ENCODE peak calls at places on chromosomes 5 and 9, in seven cellular contexts. One of them, this sample, is unnamed.

GRCh38 chr9:4197548-4197947 is 102.3 kb downstream of the GLIS3 start:
- DNase-seq in SK-N-SH: peak; percentile 28
- DNase-seq in OCI-LY7: peak; percentile 15
- DNase-seq in PC-3: peak; percentile 34
- DNase-seq in neural progenitor cell: no peak
- DNase-seq in HCT116: no peak
- DNase-seq in hepatocyte: no peak
- DNase-seq in this sample: peak; percentile 25

GRCh38 chr9:127447416-127448111 is 3.6 kb downstream of the RPL12 start:
- DNase-seq in SK-N-SH: no peak
- DNase-seq in OCI-LY7: no peak
- DNase-seq in PC-3: no peak
- DNase-seq in neural progenitor cell: no peak
- DNase-seq in HCT116: no peak
- DNase-seq in hepatocyte: no peak
- DNase-seq in this sample: no peak

GRCh38 chr5:168291961-168292782 is 727 bp downstream of the WWC1 start:
- DNase-seq in SK-N-SH: peak; percentile 75
- DNase-seq in OCI-LY7: no peak
- DNase-seq in PC-3: no peak
- DNase-seq in neural progenitor cell: peak; percentile 68
- DNase-seq in HCT116: no peak
- DNase-seq in hepatocyte: peak; percentile 74
- DNase-seq in this sample: peak; percentile 50

GRCh38 chr5:1497795-1498622 is 25.8 kb downstream of the LPCAT1 start:
- DNase-seq in SK-N-SH: no peak
- DNase-seq in OCI-LY7: no peak
- DNase-seq in PC-3: no peak
- DNase-seq in neural progenitor cell: no peak
- DNase-seq in HCT116: no peak
- DNase-seq in hepatocyte: no peak
- DNase-seq in this sample: peak; percentile 90

GRCh38 chr5:180090769-180091546 is 19.4 kb upstream of the RNF130 start:
- DNase-seq in SK-N-SH: no peak
- DNase-seq in OCI-LY7: peak; percentile 36
- DNase-seq in PC-3: peak; percentile 54
- DNase-seq in neural progenitor cell: peak; percentile 78
- DNase-seq in HCT116: peak; percentile 64
- DNase-seq in hepatocyte: peak; percentile 64
- DNase-seq in this sample: peak; percentile 63

GRCh38 chr5:180378412-180379344 is 25.5 kb upstream of the GFPT2 start:
- DNase-seq in SK-N-SH: no peak
- DNase-seq in OCI-LY7: no peak
- DNase-seq in PC-3: no peak
- DNase-seq in neural progenitor cell: no peak
- DNase-seq in HCT116: no peak
- DNase-seq in hepatocyte: no peak
- DNase-seq in this sample: no peak

GRCh38 chr9:3459076-3459475 is 66.7 kb downstream of the RFX3 start:
- DNase-seq in SK-N-SH: peak; percentile 6
- DNase-seq in OCI-LY7: no peak
- DNase-seq in PC-3: no peak
- DNase-seq in neural progenitor cell: no peak
- DNase-seq in HCT116: no peak
- DNase-seq in hepatocyte: no peak
- DNase-seq in this sample: no peak

GRCh38 chr5:97528941-97529340 is 345.9 kb upstream of the RIOK2 start:
- DNase-seq in SK-N-SH: no peak
- DNase-seq in OCI-LY7: no peak
- DNase-seq in PC-3: peak; percentile 39
- DNase-seq in neural progenitor cell: no peak
- DNase-seq in HCT116: no peak
- DNase-seq in hepatocyte: no peak
- DNase-seq in this sample: no peak

GRCh38 chr5:149365418-149365817 is 7.6 kb downstream of the PCYOX1L start:
- DNase-seq in SK-N-SH: no peak
- DNase-seq in OCI-LY7: no peak
- DNase-seq in PC-3: no peak
- DNase-seq in neural progenitor cell: no peak
- DNase-seq in HCT116: no peak
- DNase-seq in hepatocyte: no peak
- DNase-seq in this sample: no peak

GRCh38 chr9:126436545-126437269 is 110.1 kb downstream of the MVB12B start:
- DNase-seq in SK-N-SH: peak; percentile 50
- DNase-seq in OCI-LY7: no peak
- DNase-seq in PC-3: peak; percentile 39
- DNase-seq in neural progenitor cell: peak; percentile 42
- DNase-seq in HCT116: no peak
- DNase-seq in hepatocyte: no peak
- DNase-seq in this sample: no peak

GRCh38 chr9:126853667-126854066 is 6.8 kb upstream of the ZBTB34 start:
- DNase-seq in SK-N-SH: no peak
- DNase-seq in OCI-LY7: no peak
- DNase-seq in PC-3: peak; percentile 61
- DNase-seq in neural progenitor cell: no peak
- DNase-seq in HCT116: no peak
- DNase-seq in hepatocyte: no peak
- DNase-seq in this sample: no peak

GRCh38 chr9:130542457-130543228 is 36.7 kb upstream of the FUBP3 start:
- DNase-seq in SK-N-SH: no peak
- DNase-seq in OCI-LY7: no peak
- DNase-seq in PC-3: peak; percentile 3
- DNase-seq in neural progenitor cell: no peak
- DNase-seq in HCT116: no peak
- DNase-seq in hepatocyte: no peak
- DNase-seq in this sample: no peak

GRCh38 chr5:9156282-9156681 is 389.6 kb downstream of the SEMA5A start:
- DNase-seq in SK-N-SH: peak; percentile 50
- DNase-seq in OCI-LY7: peak; percentile 7
- DNase-seq in PC-3: peak; percentile 86
- DNase-seq in neural progenitor cell: peak; percentile 74
- DNase-seq in HCT116: no peak
- DNase-seq in hepatocyte: peak; percentile 52
- DNase-seq in this sample: no peak

GRCh38 chr5:163938595-163938994 is 433.2 kb downstream of the MAT2B start:
- DNase-seq in SK-N-SH: no peak
- DNase-seq in OCI-LY7: no peak
- DNase-seq in PC-3: no peak
- DNase-seq in neural progenitor cell: no peak
- DNase-seq in HCT116: no peak
- DNase-seq in hepatocyte: peak; percentile 47
- DNase-seq in this sample: no peak

GRCh38 chr5:141439411-141440141 is 9.3 kb downstream of the PCDHGA12 start:
- DNase-seq in SK-N-SH: no peak
- DNase-seq in OCI-LY7: no peak
- DNase-seq in PC-3: no peak
- DNase-seq in neural progenitor cell: no peak
- DNase-seq in HCT116: no peak
- DNase-seq in hepatocyte: no peak
- DNase-seq in this sample: no peak

GRCh38 chr9:80117031-80117430 is 545.3 kb downstream of the TLE4 start:
- DNase-seq in SK-N-SH: no peak
- DNase-seq in OCI-LY7: no peak
- DNase-seq in PC-3: no peak
- DNase-seq in neural progenitor cell: no peak
- DNase-seq in HCT116: no peak
- DNase-seq in hepatocyte: no peak
- DNase-seq in this sample: no peak

GRCh38 chr9:19788152-19788551 is 685 bp downstream of the SLC24A2 start:
- DNase-seq in SK-N-SH: peak; percentile 64
- DNase-seq in OCI-LY7: no peak
- DNase-seq in PC-3: no peak
- DNase-seq in neural progenitor cell: peak; percentile 83
- DNase-seq in HCT116: no peak
- DNase-seq in hepatocyte: no peak
- DNase-seq in this sample: no peak

GRCh38 chr9:86720893-86721698 is 226.2 kb downstream of the GAS1 start:
- DNase-seq in SK-N-SH: no peak
- DNase-seq in OCI-LY7: no peak
- DNase-seq in PC-3: peak; percentile 72
- DNase-seq in neural progenitor cell: no peak
- DNase-seq in HCT116: no peak
- DNase-seq in hepatocyte: no peak
- DNase-seq in this sample: no peak

GRCh38 chr9:117487555-117488175 is 72.8 kb upstream of the ASTN2 start:
- DNase-seq in SK-N-SH: peak; percentile 85
- DNase-seq in OCI-LY7: peak; percentile 44
- DNase-seq in PC-3: peak; percentile 40
- DNase-seq in neural progenitor cell: peak; percentile 88
- DNase-seq in HCT116: no peak
- DNase-seq in hepatocyte: peak; percentile 89
- DNase-seq in this sample: peak; percentile 44

GRCh38 chr5:173498871-173499470 is 117.5 kb downstream of the BOD1 start:
- DNase-seq in SK-N-SH: no peak
- DNase-seq in OCI-LY7: no peak
- DNase-seq in PC-3: no peak
- DNase-seq in neural progenitor cell: peak; percentile 44
- DNase-seq in HCT116: no peak
- DNase-seq in hepatocyte: no peak
- DNase-seq in this sample: no peak

GRCh38 chr9:137534256-137535119 is 15.7 kb downstream of the PNPLA7 start:
- DNase-seq in SK-N-SH: peak; percentile 75
- DNase-seq in OCI-LY7: peak; percentile 77
- DNase-seq in PC-3: peak; percentile 79
- DNase-seq in neural progenitor cell: peak; percentile 52
- DNase-seq in HCT116: peak; percentile 59
- DNase-seq in hepatocyte: peak; percentile 84
- DNase-seq in this sample: peak; percentile 81

GRCh38 chr9:117963493-117963892 is 259.3 kb downstream of the TLR4 start:
- DNase-seq in SK-N-SH: no peak
- DNase-seq in OCI-LY7: no peak
- DNase-seq in PC-3: no peak
- DNase-seq in neural progenitor cell: peak; percentile 2
- DNase-seq in HCT116: no peak
- DNase-seq in hepatocyte: no peak
- DNase-seq in this sample: no peak

GRCh38 chr5:55276771-55277170 is 30.7 kb downstream of the DHX29 start:
- DNase-seq in SK-N-SH: no peak
- DNase-seq in OCI-LY7: no peak
- DNase-seq in PC-3: peak; percentile 14
- DNase-seq in neural progenitor cell: no peak
- DNase-seq in HCT116: no peak
- DNase-seq in hepatocyte: no peak
- DNase-seq in this sample: no peak
- TF ChIP-seq CTCF in SK-N-SH: no peak
- TF ChIP-seq CTCF in OCI-LY7: no peak
- TF ChIP-seq CTCF in PC-3: no peak
- TF ChIP-seq CTCF in neural progenitor cell: no peak
- TF ChIP-seq CTCF in HCT116: no peak
- TF ChIP-seq CTCF in hepatocyte: no peak
- TF ChIP-seq CTCF in this sample: no peak

GRCh38 chr5:39465843-39466242 is 41.1 kb upstream of the DAB2 start:
- DNase-seq in SK-N-SH: no peak
- DNase-seq in OCI-LY7: no peak
- DNase-seq in PC-3: no peak
- DNase-seq in neural progenitor cell: no peak
- DNase-seq in HCT116: no peak
- DNase-seq in hepatocyte: no peak
- DNase-seq in this sample: no peak

GRCh38 chr5:39459091-39459490 is 34.3 kb upstream of the DAB2 start:
- DNase-seq in SK-N-SH: no peak
- DNase-seq in OCI-LY7: no peak
- DNase-seq in PC-3: no peak
- DNase-seq in neural progenitor cell: no peak
- DNase-seq in HCT116: no peak
- DNase-seq in hepatocyte: peak; percentile 13
- DNase-seq in this sample: no peak

GRCh38 chr5:39462211-39462610 is 37.4 kb upstream of the DAB2 start:
- DNase-seq in SK-N-SH: no peak
- DNase-seq in OCI-LY7: no peak
- DNase-seq in PC-3: no peak
- DNase-seq in neural progenitor cell: no peak
- DNase-seq in HCT116: no peak
- DNase-seq in hepatocyte: no peak
- DNase-seq in this sample: no peak

GRCh38 chr5:39464096-39464495 is 39.3 kb upstream of the DAB2 start:
- DNase-seq in SK-N-SH: no peak
- DNase-seq in OCI-LY7: no peak
- DNase-seq in PC-3: no peak
- DNase-seq in neural progenitor cell: no peak
- DNase-seq in HCT116: no peak
- DNase-seq in hepatocyte: no peak
- DNase-seq in this sample: no peak

GRCh38 chr5:39461007-39461682 is 36.4 kb upstream of the DAB2 start:
- DNase-seq in SK-N-SH: no peak
- DNase-seq in OCI-LY7: peak; percentile 4
- DNase-seq in PC-3: no peak
- DNase-seq in neural progenitor cell: no peak
- DNase-seq in HCT116: no peak
- DNase-seq in hepatocyte: no peak
- DNase-seq in this sample: peak; percentile 97
- TF ChIP-seq EZH2phosphoT487 in SK-N-SH: no peak
- TF ChIP-seq EZH2phosphoT487 in OCI-LY7: no peak
- TF ChIP-seq EZH2phosphoT487 in PC-3: no peak
- TF ChIP-seq EZH2phosphoT487 in neural progenitor cell: no peak
- TF ChIP-seq EZH2phosphoT487 in HCT116: no peak
- TF ChIP-seq EZH2phosphoT487 in hepatocyte: no peak
- TF ChIP-seq EZH2phosphoT487 in this sample: no peak

DNA sequence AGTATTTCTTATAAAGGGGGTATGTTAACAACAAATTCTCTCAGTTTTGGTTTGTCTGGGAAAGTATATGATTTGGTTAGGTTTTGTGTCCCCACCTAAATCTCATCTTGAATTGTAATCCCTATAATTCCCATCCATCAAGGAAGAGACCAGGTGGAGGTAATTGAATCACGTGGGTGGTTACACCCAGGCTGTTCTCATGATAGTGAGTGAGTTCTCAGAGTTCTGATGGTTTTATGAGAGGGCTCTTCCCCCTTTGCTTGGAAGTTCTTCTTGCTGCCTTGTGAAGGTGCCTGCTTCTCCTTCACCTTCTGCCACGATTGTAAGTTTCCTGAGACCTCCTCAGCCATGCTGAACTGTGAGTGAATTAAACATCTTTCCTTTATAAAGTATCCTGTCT is 109.2 kb downstream of the MACIR start:
- DNase-seq in SK-N-SH: no peak
- DNase-seq in OCI-LY7: no peak
- DNase-seq in PC-3: no peak
- DNase-seq in neural progenitor cell: peak; percentile 11
- DNase-seq in HCT116: no peak
- DNase-seq in hepatocyte: no peak
- DNase-seq in this sample: no peak
- TF ChIP-seq CTCF in SK-N-SH: no peak
- TF ChIP-seq CTCF in OCI-LY7: no peak
- TF ChIP-seq CTCF in PC-3: no peak
- TF ChIP-seq CTCF in neural progenitor cell: no peak
- TF ChIP-seq CTCF in HCT116: no peak
- TF ChIP-seq CTCF in hepatocyte: no peak
- TF ChIP-seq CTCF in this sample: no peak

DNA sequence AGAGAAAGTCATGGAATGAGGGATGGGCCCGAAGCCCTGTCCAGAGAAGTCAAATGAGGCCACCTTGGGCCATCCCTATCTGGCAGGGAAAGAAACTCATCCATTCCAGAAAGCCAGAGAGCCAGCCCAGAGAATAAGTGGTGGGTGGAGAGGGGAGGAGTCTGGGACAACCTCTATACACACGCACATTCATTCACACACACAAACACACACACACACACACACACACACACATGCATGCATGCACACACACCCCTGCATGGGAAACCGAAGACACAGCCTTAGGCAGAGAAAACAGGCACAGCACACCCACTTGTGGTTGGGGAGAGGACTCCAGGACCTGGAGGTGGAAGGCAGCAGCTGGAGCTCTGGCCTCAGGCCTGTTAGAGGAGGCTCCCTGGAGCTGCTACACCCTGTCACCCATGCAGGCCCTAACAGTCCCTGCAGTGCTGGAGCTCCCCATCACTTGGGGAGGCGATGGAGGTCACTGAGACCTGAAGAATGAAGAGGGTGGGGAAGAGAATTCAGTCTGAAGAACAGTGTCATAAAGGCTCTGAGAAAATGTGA is 38.0 kb downstream of the TGFBI start:
- DNase-seq in SK-N-SH: no peak
- DNase-seq in OCI-LY7: peak; percentile 24
- DNase-seq in PC-3: no peak
- DNase-seq in neural progenitor cell: no peak
- DNase-seq in HCT116: no peak
- DNase-seq in hepatocyte: no peak
- DNase-seq in this sample: no peak
- TF ChIP-seq EZH2phosphoT487 in SK-N-SH: no peak
- TF ChIP-seq EZH2phosphoT487 in OCI-LY7: no peak
- TF ChIP-seq EZH2phosphoT487 in PC-3: no peak
- TF ChIP-seq EZH2phosphoT487 in neural progenitor cell: no peak
- TF ChIP-seq EZH2phosphoT487 in HCT116: no peak
- TF ChIP-seq EZH2phosphoT487 in hepatocyte: no peak
- TF ChIP-seq EZH2phosphoT487 in this sample: no peak

This sample was measured in MM.1S.